ENCODE peak calls at places on chromosomes 5 and 9, in four cellular contexts. O, K, M and L are unnamed samples.
A peak's percentile ranks its signal among the peaks of the same experiment; 100 is the strongest.

GRCh38 chr5:123035950-123036390 is 555 bp downstream of the PPIC start:
- DNase-seq in O (peak; percentile 79), K (no peak), M (peak; percentile 60), L (peak; percentile 22)

GRCh38 chr9:3277200-3277599 is 248.6 kb downstream of the RFX3 start:
- DNase-seq in K (no peak), O (no peak), M (no peak), L (no peak)

GRCh38 chr9:98172604-98173003 is 19.8 kb downstream of the CORO2A start:
- DNase-seq in K (no peak), O (no peak), M (no peak), L (peak; percentile 40)

GRCh38 chr9:124869986-124870560 is 8.1 kb downstream of the ARPC5L start:
- DNase-seq in K (peak; percentile 64), O (no peak), M (no peak), L (peak; percentile 49)

GRCh38 chr9:2620876-2621677 is 510 bp upstream of the VLDLR start:
- DNase-seq in M (peak; percentile 88), O (peak; percentile 88), K (peak; percentile 9), L (peak; percentile 36)

GRCh38 chr5:164722702-164723101 is 1217.3 kb downstream of the MAT2B start:
- DNase-seq in M (no peak), O (no peak), K (no peak), L (no peak)

GRCh38 chr5:6398570-6399230 is 20.4 kb upstream of the MED10 start:
- DNase-seq in O (no peak), K (no peak), M (no peak), L (no peak)

GRCh38 chr9:81575976-81576375 is 113.4 kb downstream of the TLE1 start:
- DNase-seq in O (no peak), K (no peak), M (no peak), L (no peak)

GRCh38 chr9:137269231-137269772 is 8.2 kb upstream of the TOR4A start:
- DNase-seq in O (no peak), K (no peak), M (no peak), L (no peak)

GRCh38 chr5:111278824-111279504 is 54.8 kb downstream of the CAMK4 start:
- DNase-seq in M (peak; percentile 88), O (peak; percentile 42), K (peak; percentile 70), L (peak; percentile 45)

GRCh38 chr5:116370886-116371285 is 203.7 kb downstream of the SEMA6A start:
- DNase-seq in O (no peak), K (no peak), M (no peak), L (no peak)

GRCh38 chr5:92561362-92562006 is 1019.5 kb downstream of the NR2F1-AS1 start:
- DNase-seq in O (no peak), K (no peak), M (no peak), L (no peak)

GRCh38 chr9:124818431-124819281 is 34.6 kb upstream of the WDR38 start:
- DNase-seq in K (no peak), M (peak; percentile 57), O (peak; percentile 71), L (peak; percentile 90)

GRCh38 chr9:4678679-4679267 is 596 bp upstream of the CDC37L1 start:
- DNase-seq in K (no peak), O (peak; percentile 28), M (no peak), L (peak; percentile 41)

GRCh38 chr9:36959681-36960574 is 74.1 kb downstream of the PAX5 start:
- DNase-seq in M (no peak), O (no peak), K (no peak), L (no peak)

GRCh38 chr5:159826351-159827222 is 89.7 kb upstream of the ADRA1B start:
- DNase-seq in O (no peak), M (no peak), K (no peak), L (no peak)

GRCh38 chr5:74684900-74685851 is at the start of gene HEXB:
- DNase-seq in O (peak; percentile 95), K (peak; percentile 92), M (peak; percentile 89), L (peak; percentile 73)

GRCh38 chr5:67366961-67367360 is 170.4 kb upstream of the CD180 start:
- DNase-seq in M (no peak), O (no peak), K (no peak), L (no peak)

GRCh38 chr9:74770508-74771261 is 117.0 kb downstream of the TRPM6 start:
- DNase-seq in K (peak; percentile 63), M (peak; percentile 87), O (peak; percentile 62), L (peak; percentile 48)

GRCh38 chr9:19757745-19758144 is 31.1 kb downstream of the SLC24A2 start:
- DNase-seq in K (no peak), M (no peak), O (no peak), L (no peak)

GRCh38 chr5:142587354-142587965 is 98.4 kb downstream of the FGF1 start:
- DNase-seq in M (peak; percentile 53), K (peak; percentile 38), O (no peak), L (peak; percentile 15)

GRCh38 chr5:101424530-101425175 is 521.6 kb upstream of the ST8SIA4 start:
- DNase-seq in K (no peak), O (no peak), M (no peak), L (no peak)

GRCh38 chr5:165573445-165573844 is 2068.0 kb downstream of the MAT2B start:
- DNase-seq in M (no peak), O (no peak), K (no peak), L (no peak)

GRCh38 chr5:128905225-128906110 is 59.8 kb upstream of the SLC27A6 start:
- DNase-seq in K (peak; percentile 47), M (no peak), O (peak; percentile 29), L (peak; percentile 34)

GRCh38 chr5:93330506-93330905 is 250.5 kb downstream of the NR2F1-AS1 start:
- DNase-seq in O (no peak), M (no peak), K (no peak), L (no peak)

DNA sequence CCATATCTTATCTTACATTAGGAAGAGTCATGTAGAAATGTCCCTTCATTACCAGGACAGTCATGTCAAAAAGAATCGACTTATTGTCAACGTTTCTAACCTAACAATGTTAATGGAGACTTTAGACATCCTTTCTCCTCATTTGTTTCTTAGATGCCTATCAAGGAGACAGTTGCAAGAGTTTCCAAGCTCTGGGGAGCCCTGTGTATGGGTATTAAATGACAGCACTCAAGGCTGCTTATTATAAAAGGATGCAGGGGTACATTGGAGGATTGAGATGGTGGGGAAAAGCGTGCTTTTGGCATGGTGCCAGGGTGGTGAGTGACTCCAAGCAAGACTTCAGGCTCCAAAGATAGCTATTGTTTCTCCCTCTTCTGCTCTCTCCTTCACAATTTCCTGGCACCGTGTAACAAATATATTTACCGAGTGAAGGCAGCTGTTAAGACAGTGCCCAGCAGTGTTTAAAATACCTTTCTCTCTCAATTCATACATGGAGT is 461.3 kb upstream of the CLINT1 start:
- DNase-seq in O (peak; percentile 16), K (no peak), M (no peak), L (no peak)
- TF ChIP-seq FOXJ3 in O (no peak), K (no peak), M (no peak), L (no peak)

DNA sequence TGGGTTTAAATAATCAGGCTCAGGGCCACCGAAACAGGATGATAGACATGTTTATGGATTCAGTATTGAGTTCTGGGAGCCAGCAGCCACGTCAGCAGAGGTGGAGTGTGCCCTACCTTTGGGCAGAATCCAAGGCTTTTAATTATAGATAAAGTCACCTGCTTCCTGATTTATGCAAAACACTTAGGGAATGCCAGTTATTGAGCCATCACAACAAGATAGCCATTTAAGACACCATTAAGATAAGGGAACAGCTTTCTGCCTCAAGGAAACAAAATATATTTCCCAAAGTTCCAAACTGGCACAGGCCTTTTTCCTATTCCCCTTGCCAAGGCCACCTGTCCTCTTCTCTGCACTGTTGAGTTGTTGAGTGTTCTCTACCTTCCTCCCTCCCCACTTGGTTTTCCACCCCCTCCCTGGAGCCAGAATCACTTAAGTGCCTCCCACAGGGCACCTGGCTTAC is 2.4 kb downstream of the CCL28 start:
- DNase-seq in K (no peak), O (no peak), M (no peak), L (no peak)
- TF ChIP-seq FOXJ3 in K (no peak), O (no peak), M (no peak), L (no peak)

GRCh38 chr5:61477788-61478187 is 145.7 kb downstream of the ZSWIM6 start:
- DNase-seq in K (no peak), M (no peak), O (no peak), L (no peak)

GRCh38 chr5:61479850-61480614 is 148.0 kb downstream of the ZSWIM6 start:
- DNase-seq in K (no peak), M (no peak), O (no peak), L (no peak)

GRCh38 chr5:61486476-61486875 is 154.4 kb downstream of the ZSWIM6 start:
- DNase-seq in M (no peak), K (no peak), O (no peak), L (no peak)

DNA sequence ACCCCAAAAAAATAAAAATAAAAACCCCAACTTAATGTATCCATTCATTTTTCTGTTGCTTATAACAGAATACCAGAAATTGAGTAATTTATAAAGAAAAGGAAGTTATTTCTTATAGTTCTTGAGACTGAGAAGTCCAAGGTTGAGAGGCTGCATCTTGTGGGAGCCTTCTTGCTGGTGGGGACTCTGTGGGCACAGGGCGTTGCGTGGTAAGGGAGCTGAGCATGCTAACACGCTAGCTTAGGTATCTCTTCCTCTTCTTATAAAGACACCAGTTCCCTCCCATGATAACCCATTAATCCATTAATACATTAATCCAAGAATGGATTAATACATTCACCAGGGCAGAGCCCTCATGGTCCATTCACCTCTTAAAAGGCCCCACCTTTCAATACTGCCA is 150.9 kb downstream of the ZSWIM6 start:
- DNase-seq in M (no peak), O (no peak), K (no peak), L (no peak)
- TF ChIP-seq FOXJ3 in M (no peak), O (no peak), K (no peak), L (no peak)

GRCh38 chr9:127742435-127743088 is 7.5 kb upstream of the TOR2A start:
- DNase-seq in K (peak; percentile 94), O (peak; percentile 81), M (peak; percentile 94), L (no peak)

GRCh38 chr9:127741831-127742434 is 6.8 kb upstream of the TOR2A start:
- DNase-seq in M (peak; percentile 97), K (peak; percentile 91), O (peak; percentile 78), L (peak; percentile 37)

GRCh38 chr9:127735530-127736176 is 559 bp upstream of the TOR2A start:
- DNase-seq in K (no peak), M (no peak), O (no peak), L (no peak)

GRCh38 chr9:127738666-127739065 is 3.6 kb upstream of the TOR2A start:
- DNase-seq in M (no peak), K (no peak), O (no peak), L (no peak)

DNA sequence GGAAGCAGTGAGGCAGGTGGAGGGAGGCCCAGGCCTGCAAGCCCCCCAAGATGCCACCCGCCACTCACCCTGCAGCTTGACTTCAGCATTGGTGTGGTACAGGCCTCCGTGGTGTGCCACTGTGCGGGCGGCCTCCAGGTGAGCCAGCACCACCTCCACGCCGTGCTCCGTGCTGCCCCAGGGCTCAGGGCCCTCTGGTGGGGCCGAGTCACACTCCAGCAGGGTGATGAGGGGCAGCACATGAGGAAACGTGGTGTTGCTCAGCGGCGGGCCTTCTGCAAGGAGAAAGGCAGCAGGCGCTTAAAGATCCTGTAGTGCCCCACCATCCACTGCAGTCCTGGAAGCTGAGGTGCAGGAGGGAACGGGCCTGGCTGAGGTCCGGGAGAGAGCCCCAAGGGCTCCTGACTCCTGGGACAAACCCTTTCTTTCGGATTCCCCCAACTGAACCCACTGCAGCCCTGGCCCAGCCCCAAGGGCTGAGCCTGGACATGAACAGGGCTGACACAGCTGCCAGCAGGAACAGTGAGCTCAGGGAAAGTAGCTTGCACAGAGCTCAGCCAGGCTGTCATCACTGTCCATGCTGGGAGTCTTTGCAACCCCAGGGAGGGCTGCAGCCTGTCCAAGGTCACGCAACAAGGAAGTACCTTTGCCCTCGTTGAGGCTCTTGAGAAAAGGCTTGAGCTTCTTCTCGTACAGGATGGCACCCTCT is 4.7 kb upstream of the TOR2A start:
- DNase-seq in K (no peak), M (no peak), O (no peak), L (no peak)
- TF ChIP-seq FOXJ3 in K (no peak), M (no peak), O (no peak), L (no peak)